ENCODE peak calls at places on chromosome 4, in nine cellular contexts. K, R, D, O, I, B, T, S and N are unnamed samples.

GRCh38 chr4:78706302-78706701 is 69.8 kb upstream of the BMP2K start:
- DNase-seq in O (no peak), R (no peak), K (no peak), S (no peak), D (no peak), B (no peak), I (no peak), T (peak), N (no peak)

GRCh38 chr4:151538963-151539362 is 130.0 kb downstream of the FHIP1A start:
- DNase-seq in I (no peak), O (no peak), R (no peak), K (no peak), S (no peak), B (no peak), D (no peak), T (no peak), N (no peak)

GRCh38 chr4:7844247-7844991 is 95.2 kb downstream of the AFAP1 start:
- DNase-seq in S (peak), B (peak), T (peak), K (peak), I (peak), O (peak), R (peak), D (peak), N (peak)

GRCh38 chr4:76002176-76002575 is 5.1 kb downstream of the CXCL9 start:
- DNase-seq in D (no peak), K (peak), T (no peak), B (no peak), R (no peak), I (no peak), O (peak), S (no peak), N (no peak)

GRCh38 chr4:122771724-122772123 is 39.2 kb downstream of the BBS12 start:
- DNase-seq in S (no peak), D (no peak), T (no peak), B (no peak), O (no peak), R (no peak), K (no peak), I (no peak), N (no peak)

GRCh38 chr4:66688674-66689073 is 856.6 kb downstream of the CENPC start:
- DNase-seq in K (peak), O (no peak), B (no peak), D (no peak), T (no peak), S (no peak), I (no peak), R (no peak), N (no peak)

GRCh38 chr4:74400395-74400794 is 35.5 kb downstream of the EREG start:
- DNase-seq in T (peak), R (no peak), D (no peak), I (no peak), B (no peak), S (no peak), K (no peak), O (no peak), N (no peak)

GRCh38 chr4:176627916-176628315 is 164.8 kb downstream of the VEGFC start:
- DNase-seq in K (no peak), I (no peak), S (no peak), D (no peak), O (no peak), T (no peak), B (no peak), R (no peak), N (no peak)

GRCh38 chr4:153643406-153644016 is 40.6 kb upstream of the TLR2 start:
- DNase-seq in R (no peak), S (no peak), O (peak), B (no peak), D (peak), T (no peak), K (peak), I (no peak), N (no peak)

GRCh38 chr4:7021930-7022658 is 21.1 kb upstream of the TADA2B start:
- DNase-seq in D (peak), R (no peak), K (peak), I (no peak), O (peak), T (no peak), B (no peak), S (no peak), N (peak)

DNA sequence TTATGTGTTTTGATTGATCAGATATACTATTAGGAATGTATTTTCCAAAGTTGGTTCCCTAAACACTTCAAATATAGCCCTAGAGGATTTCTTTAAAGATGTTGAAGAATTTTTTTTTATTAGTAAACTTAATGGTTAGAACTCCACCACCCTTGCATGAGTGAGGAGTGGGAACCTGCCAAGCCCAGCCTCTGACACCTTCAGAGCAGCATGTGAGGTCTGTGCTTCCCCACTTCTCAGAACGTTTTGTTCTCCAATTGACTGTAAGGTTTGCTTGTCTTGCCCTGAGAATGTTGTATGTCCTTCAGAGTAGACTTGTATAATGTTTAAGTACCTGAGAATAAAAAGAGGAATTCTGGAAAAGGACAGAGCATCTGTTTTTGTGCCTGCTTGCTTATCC is 126.8 kb downstream of the DCLK2 start:
- DNase-seq in R (no peak), T (no peak), K (no peak), S (no peak), O (no peak), D (no peak), I (no peak), B (no peak), N (no peak)
- TF ChIP-seq CTCF in R (no peak), T (no peak), K (no peak), S (no peak), O (no peak), D (no peak), I (no peak), B (no peak), N (no peak)

GRCh38 chr4:2087170-2087569 is 28.0 kb downstream of the NAT8L start:
- DNase-seq in B (no peak), S (no peak), T (no peak), O (peak), R (no peak), D (no peak), I (no peak), K (no peak), N (no peak)
- TF ChIP-seq CTCF in B (no peak), S (no peak), T (peak), O (no peak), R (no peak), D (peak), I (no peak), K (peak), N (no peak)

DNA sequence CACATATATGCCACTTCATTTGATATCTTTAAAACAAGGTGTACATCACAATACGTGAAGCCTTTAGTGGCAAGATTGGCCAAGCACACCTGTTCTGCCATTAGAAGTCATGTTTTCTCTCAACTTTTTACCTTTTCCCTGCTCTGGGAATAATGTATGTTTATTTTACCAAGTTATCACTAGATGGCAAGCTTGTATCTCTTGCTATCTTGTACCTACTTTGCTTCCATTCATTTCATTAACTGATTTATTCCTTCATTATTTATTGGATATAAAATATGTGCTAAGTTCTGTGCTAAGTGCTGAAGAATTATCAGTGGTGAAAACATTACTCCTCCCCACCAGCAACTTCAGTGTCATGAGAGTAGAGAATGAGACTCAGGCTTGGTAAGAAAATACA is 245.5 kb downstream of the ANK2 start:
- DNase-seq in D (no peak), K (no peak), R (no peak), O (peak), T (no peak), S (no peak), B (no peak), I (no peak), N (no peak)
- TF ChIP-seq CTCF in D (no peak), K (no peak), R (no peak), O (no peak), T (no peak), S (no peak), B (no peak), I (no peak), N (peak)

DNA sequence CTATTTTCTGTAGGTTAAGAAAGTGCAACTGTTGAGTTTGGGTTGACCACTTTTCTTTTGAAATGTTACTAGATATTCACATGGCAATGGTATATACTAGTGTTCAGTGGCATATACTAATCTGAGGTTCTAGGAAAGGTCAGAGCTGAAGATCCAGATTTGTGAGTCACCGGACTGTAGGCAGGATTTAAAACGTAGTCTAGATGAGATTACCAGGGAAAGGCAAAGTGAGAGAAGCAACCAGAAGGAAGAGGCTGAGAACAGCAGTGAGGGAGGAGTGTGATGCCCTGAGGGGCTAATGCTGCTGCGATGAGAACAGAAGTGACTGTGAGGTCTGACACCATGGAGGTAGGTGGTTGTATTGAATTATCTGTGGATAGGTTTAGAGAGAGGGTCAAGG is 9.7 kb upstream of the PLA2G12A start:
- DNase-seq in B (no peak), R (no peak), I (no peak), D (no peak), S (no peak), T (no peak), K (peak), O (peak), N (no peak)
- TF ChIP-seq CTCF in B (no peak), R (no peak), I (no peak), D (no peak), S (no peak), T (no peak), K (no peak), O (no peak), N (no peak)

DNA sequence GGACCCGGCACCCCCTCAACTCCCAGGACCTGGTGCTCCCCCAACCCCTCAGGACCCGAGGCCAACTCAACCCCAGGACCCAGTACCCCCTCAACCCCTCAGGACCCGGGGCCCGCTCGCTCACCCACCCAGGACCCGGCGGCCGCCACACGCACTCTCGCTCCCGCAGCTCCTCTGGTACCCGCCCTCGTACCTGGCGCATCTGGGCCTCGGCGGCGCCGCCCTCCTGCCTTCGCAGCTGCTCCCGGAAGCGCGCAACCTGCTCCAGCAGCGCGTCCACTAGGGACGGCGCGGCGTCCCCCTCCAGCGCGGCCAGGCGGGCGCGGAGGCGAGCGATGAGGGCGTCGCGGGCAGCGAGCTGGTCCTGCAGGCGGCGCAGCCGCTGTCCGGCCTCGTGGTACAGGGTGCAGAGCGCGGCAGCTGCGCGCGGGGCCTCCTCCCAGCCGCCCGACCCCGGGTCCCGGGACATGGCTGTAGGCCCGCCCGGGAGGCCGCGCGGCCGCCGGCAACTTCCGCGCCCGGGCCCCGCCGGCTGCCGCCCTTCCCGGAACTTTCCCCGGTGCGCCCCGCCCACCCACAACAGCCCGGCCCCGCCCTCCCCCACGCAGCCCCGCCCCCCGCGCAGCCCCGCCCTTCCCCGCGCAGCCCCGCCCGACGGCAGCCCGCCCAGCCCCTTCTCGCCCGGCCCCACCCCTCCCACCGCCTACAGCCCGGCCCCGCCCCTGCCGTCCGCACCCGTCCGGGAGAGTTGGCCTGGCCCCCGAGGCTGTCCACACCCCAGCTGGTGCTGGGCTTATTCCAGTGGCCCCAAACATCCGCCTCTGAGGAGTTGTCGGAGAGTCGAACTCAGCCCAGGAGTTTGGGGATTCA is at the start of gene TNIP2:
- DNase-seq in I (peak), S (peak), T (peak), B (peak), D (no peak), R (peak), K (peak), O (peak), N (peak)
- TF ChIP-seq CTCF in I (no peak), S (no peak), T (peak), B (peak), D (peak), R (peak), K (peak), O (peak), N (no peak)

DNA sequence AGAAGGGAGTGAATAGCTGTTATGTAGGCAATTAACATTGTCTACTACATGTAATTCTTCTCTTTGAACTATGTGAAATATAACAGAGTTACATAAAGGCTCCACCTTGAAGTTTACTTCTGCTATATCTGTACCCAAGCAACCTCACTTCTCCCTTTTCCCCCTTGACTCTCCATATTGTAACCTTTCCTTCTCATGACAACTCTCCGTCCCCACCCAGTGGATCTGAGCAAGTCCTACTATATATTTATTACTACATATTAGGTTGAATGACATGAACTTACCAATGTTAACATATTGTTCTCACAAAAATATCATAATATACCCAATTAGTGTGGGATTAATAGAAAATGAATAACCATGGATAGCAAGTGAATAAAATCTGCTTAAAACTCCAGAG is 93.2 kb upstream of the ATP8A1 start:
- DNase-seq in S (peak), K (no peak), D (no peak), T (no peak), I (no peak), B (peak), O (no peak), R (no peak), N (no peak)
- TF ChIP-seq CTCF in S (no peak), K (peak), D (no peak), T (peak), I (peak), B (peak), O (no peak), R (no peak), N (no peak)